ENCODE peak calls at places on chromosome 4, in nine cellular contexts. S, A, M, P, H, W, N, J and R are unnamed samples.

GRCh38 chr4:44145868-44146267 is 302.7 kb downstream of the KCTD8 start:
- DNase-seq in S (no peak), A (no peak), M (no peak), P (no peak), H (no peak), W (no peak), N (peak; percentile 76), J (no peak), R (no peak)

GRCh38 chr4:123877561-123877960 is 481.0 kb downstream of the SPRY1 start:
- DNase-seq in S (no peak), A (no peak), M (no peak), P (no peak), H (no peak), W (no peak), N (peak; percentile 10), J (no peak), R (no peak)

GRCh38 chr4:2552806-2553205 is 16.4 kb downstream of the FAM193A start:
- DNase-seq in S (no peak), A (no peak), M (no peak), P (no peak), H (no peak), W (no peak), N (no peak), J (no peak), R (no peak)

GRCh38 chr4:4356106-4357041 is 30.5 kb upstream of the NSG1 start:
- DNase-seq in S (no peak), A (no peak), M (no peak), P (peak; percentile 16), H (no peak), W (no peak), N (no peak), J (no peak), R (no peak)

GRCh38 chr4:6042293-6043063 is 24.2 kb upstream of the C4orf50 start:
- DNase-seq in S (no peak), A (no peak), M (no peak), P (no peak), H (no peak), W (no peak), N (no peak), J (no peak), R (no peak)

GRCh38 chr4:169070895-169071218 is 60.8 kb upstream of the CBR4 start:
- DNase-seq in S (no peak), A (no peak), M (no peak), P (no peak), H (no peak), W (peak; percentile 75), N (peak; percentile 84), J (no peak), R (no peak)

GRCh38 chr4:6278801-6279197 is 9.1 kb downstream of the WFS1 start:
- DNase-seq in S (no peak), A (no peak), M (peak; percentile 76), P (no peak), H (no peak), W (peak; percentile 72), N (no peak), J (peak; percentile 93), R (no peak)

GRCh38 chr4:159446266-159446976 is 343.5 kb downstream of the RAPGEF2 start:
- DNase-seq in S (peak; percentile 86), A (peak; percentile 50), M (peak; percentile 63), P (peak; percentile 84), H (peak; percentile 61), W (peak; percentile 86), N (peak; percentile 80), J (peak; percentile 64), R (peak; percentile 69)

GRCh38 chr4:60724623-60725022 is 475.5 kb upstream of the ADGRL3 start:
- DNase-seq in S (peak; percentile 27), A (no peak), M (no peak), P (peak; percentile 8), H (no peak), W (peak; percentile 38), N (peak; percentile 92), J (no peak), R (peak; percentile 13)

GRCh38 chr4:161555689-161556660 is 607.8 kb downstream of the FSTL5 start:
- DNase-seq in S (peak; percentile 15), A (no peak), M (no peak), P (no peak), H (no peak), W (no peak), N (peak; percentile 32), J (no peak), R (no peak)

GRCh38 chr4:1347410-1347864 is 429 bp downstream of the UVSSA start:
- DNase-seq in S (peak; percentile 96), A (peak; percentile 70), M (peak; percentile 88), P (peak; percentile 77), H (no peak), W (peak; percentile 85), N (peak; percentile 55), J (peak; percentile 75), R (no peak)

GRCh38 chr4:74996996-74997395 is 64.1 kb downstream of the PARM1 start:
- DNase-seq in S (no peak), A (no peak), M (no peak), P (no peak), H (no peak), W (no peak), N (peak; percentile 76), J (no peak), R (no peak)

GRCh38 chr4:36374836-36375511 is 93.6 kb downstream of the DTHD1 start:
- DNase-seq in S (no peak), A (no peak), M (no peak), P (no peak), H (no peak), W (no peak), N (no peak), J (no peak), R (no peak)

GRCh38 chr4:78693777-78694456 is 82.2 kb upstream of the BMP2K start:
- DNase-seq in S (peak; percentile 66), A (no peak), M (no peak), P (no peak), H (no peak), W (no peak), N (no peak), J (no peak), R (no peak)

GRCh38 chr4:16897991-16898827 is at the start of gene LDB2:
- DNase-seq in S (peak; percentile 83), A (no peak), M (peak; percentile 46), P (peak; percentile 86), H (no peak), W (peak; percentile 82), N (no peak), J (no peak), R (peak; percentile 84)

GRCh38 chr4:67909910-67910905 is 26.4 kb upstream of the TMPRSS11D start:
- DNase-seq in S (peak; percentile 46), A (peak; percentile 44), M (no peak), P (peak; percentile 28), H (no peak), W (no peak), N (peak; percentile 70), J (peak; percentile 14), R (no peak)

GRCh38 chr4:15423285-15423711 is 4.5 kb upstream of the C1QTNF7 start:
- DNase-seq in S (no peak), A (no peak), M (no peak), P (no peak), H (no peak), W (no peak), N (no peak), J (no peak), R (no peak)
- H3K27ac ChIP-seq in S (no peak overlapping the region), A (no peak overlapping the region), M (no peak overlapping the region), P (no peak overlapping the region), H (no peak overlapping the region), W (no peak overlapping the region), N (no peak overlapping the region), J (no peak overlapping the region), R (no peak overlapping the region)

DNA sequence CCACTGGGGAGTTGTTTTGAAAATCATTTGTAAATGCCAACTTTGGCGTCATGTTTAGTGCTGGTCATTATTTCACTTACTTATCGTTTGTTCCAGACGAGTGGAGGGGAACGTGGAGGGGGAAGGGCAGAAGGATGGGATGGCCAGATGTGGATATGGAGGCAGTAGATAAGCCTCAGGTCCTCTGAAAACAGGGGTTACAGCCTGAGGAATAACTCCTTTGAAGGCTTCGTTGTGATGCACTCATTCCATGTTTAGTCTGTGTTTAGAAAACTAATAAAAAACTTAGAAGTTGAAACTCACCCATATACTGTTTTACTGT is 1.1 kb downstream of the MOB1B start:
- DNase-seq in S (peak; percentile 50), A (no peak), M (peak; percentile 59), P (no peak), H (no peak), W (peak; percentile 9), N (peak; percentile 18), J (no peak), R (peak; percentile 28)
- TF ChIP-seq EZH2phosphoT487 in S (no peak), A (no peak), M (no peak), P (no peak), H (no peak), W (no peak), N (no peak), J (no peak), R (no peak)

GRCh38 chr4:128832253-128832641 is 22.7 kb downstream of the JADE1 start:
- DNase-seq in S (no peak), A (no peak), M (no peak), P (no peak), H (no peak), W (no peak), N (no peak), J (no peak), R (no peak)
- H3K27ac ChIP-seq in S (no peak overlapping the region), A (no peak overlapping the region), M (no peak overlapping the region), P (peak overlapping the region; percentile 82), H (no peak overlapping the region), W (peak overlapping the region; percentile 77), N (no peak overlapping the region), J (peak overlapping the region; percentile 66), R (no peak overlapping the region)

GRCh38 chr4:40363945-40364344 is 28.8 kb downstream of the CHRNA9 start:
- DNase-seq in S (no peak), A (no peak), M (no peak), P (no peak), H (no peak), W (no peak), N (no peak), J (no peak), R (no peak)

GRCh38 chr4:40363382-40363920 is 28.3 kb downstream of the CHRNA9 start:
- DNase-seq in S (no peak), A (no peak), M (no peak), P (no peak), H (no peak), W (peak; percentile 47), N (peak; percentile 55), J (no peak), R (no peak)

GRCh38 chr4:40372651-40373050 is 37.5 kb downstream of the CHRNA9 start:
- DNase-seq in S (no peak), A (no peak), M (no peak), P (no peak), H (no peak), W (no peak), N (no peak), J (no peak), R (no peak)

GRCh38 chr4:40369437-40370278 is 34.5 kb downstream of the CHRNA9 start:
- DNase-seq in S (no peak), A (no peak), M (no peak), P (no peak), H (no peak), W (peak; percentile 77), N (no peak), J (no peak), R (no peak)

DNA sequence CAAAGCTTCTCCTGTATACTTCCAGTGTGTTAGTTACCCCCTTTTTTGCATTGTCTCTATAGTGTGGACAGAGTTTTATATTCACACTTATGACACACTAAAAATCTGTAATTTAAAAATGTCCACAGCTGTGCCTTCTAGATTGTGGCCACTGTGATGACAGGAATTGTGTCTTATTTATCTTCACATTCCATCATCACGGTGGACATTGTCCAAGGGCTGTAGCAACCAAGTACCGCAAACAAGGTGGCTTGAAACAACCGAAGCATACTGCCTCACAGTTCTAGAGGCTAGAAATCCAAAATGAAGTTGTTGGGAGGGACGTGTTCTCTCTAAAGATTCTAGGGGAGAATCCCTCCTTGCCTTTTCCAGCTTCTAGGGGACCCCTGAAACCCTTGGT is 32.3 kb downstream of the CHRNA9 start:
- DNase-seq in S (peak; percentile 4), A (no peak), M (no peak), P (no peak), H (no peak), W (peak; percentile 31), N (no peak), J (no peak), R (no peak)
- TF ChIP-seq EZH2phosphoT487 in S (no peak), A (no peak), M (no peak), P (no peak), H (no peak), W (no peak), N (no peak), J (no peak), R (no peak)